ENCODE peak calls at places on chromosome 2, in five cellular contexts. B is stomach, Z is PC-3, S is sigmoid colon, J is lower lobe of right lung. F is an unnamed sample. For H3K4me1, the result is how much of the 10 kb centered on the place peaks cover.

GRCh38 chr2:99488587-99488998 is 1.2 kb downstream of the REV1 start:
- DNase-seq in B (no peak), Z (peak), S (no peak), J (no peak), F (no peak)

GRCh38 chr2:148917431-148917830 is 42.4 kb downstream of the KIF5C start:
- DNase-seq in B (no peak), Z (no peak), S (no peak), J (no peak), F (no peak)

GRCh38 chr2:80086831-80087230 is 217.7 kb downstream of the LRRTM1 start:
- DNase-seq in B (no peak), Z (no peak), S (no peak), J (no peak), F (no peak)

GRCh38 chr2:21099281-21099907 is 24.4 kb upstream of the TDRD15 start:
- DNase-seq in B (no peak), Z (no peak), S (no peak), J (no peak), F (no peak)

GRCh38 chr2:235493402-235493774 is 455 bp upstream of the AGAP1 start:
- DNase-seq in B (no peak), Z (no peak), S (peak), J (peak), F (no peak)

GRCh38 chr2:232316382-232317190 is 62.0 kb upstream of the ALPP start:
- DNase-seq in B (no peak), Z (no peak), S (peak), J (no peak), F (no peak)

GRCh38 chr2:86562485-86562890 is 755 bp downstream of the CHMP3 start:
- DNase-seq in B (no peak), Z (no peak), S (no peak), J (no peak), F (no peak)

GRCh38 chr2:9318461-9319337 is 104.6 kb downstream of the ITGB1BP1 start:
- DNase-seq in B (peak), Z (no peak), S (peak), J (no peak), F (peak)

GRCh38 chr2:152395132-152396024 is 60.4 kb downstream of the FMNL2 start:
- DNase-seq in B (no peak), Z (no peak), S (no peak), J (no peak), F (no peak)

GRCh38 chr2:241659150-241659739 is 21.8 kb downstream of the ATG4B start:
- DNase-seq in B (peak), Z (peak), S (peak), J (no peak), F (peak)

GRCh38 chr2:64018715-64019082 is 529 bp downstream of the VPS54 start:
- DNase-seq in B (no peak), Z (peak), S (peak), J (peak), F (no peak)

GRCh38 chr2:67209107-67209506 is 188.0 kb upstream of the ETAA1 start:
- DNase-seq in B (no peak), Z (no peak), S (no peak), J (no peak), F (no peak)

GRCh38 chr2:200414367-200414766 is 95.5 kb downstream of the KCTD18 start:
- DNase-seq in B (no peak), Z (no peak), S (no peak), J (no peak), F (no peak)

GRCh38 chr2:38698604-38699003 is 32.7 kb downstream of the GALM start:
- DNase-seq in B (no peak), Z (no peak), S (no peak), J (no peak), F (no peak)

GRCh38 chr2:29480423-29480822 is 365.2 kb downstream of the CLIP4 start:
- DNase-seq in B (no peak), Z (no peak), S (no peak), J (peak), F (no peak)

GRCh38 chr2:223762853-223763252 is 74.5 kb downstream of the AP1S3 start:
- DNase-seq in B (no peak), Z (no peak), S (no peak), J (no peak), F (no peak)

GRCh38 chr2:126656311-126657145 is 570 bp downstream of the GYPC start:
- DNase-seq in B (no peak), Z (no peak), S (no peak), J (peak), F (peak)

GRCh38 chr2:88709117-88709739 is 17.8 kb downstream of the RPIA start:
- DNase-seq in B (no peak), Z (peak), S (no peak), J (no peak), F (no peak)

GRCh38 chr2:240739797-240740196 is 48.1 kb downstream of the AQP12A start:
- DNase-seq in B (no peak), Z (peak), S (no peak), J (no peak), F (no peak)

GRCh38 chr2:18402-19271 is 27.7 kb downstream of the FAM110C start:
- DNase-seq in B (no peak), Z (no peak), S (no peak), J (no peak), F (no peak)

GRCh38 chr2:226802573-226802972 is 3.0 kb upstream of the IRS1 start:
- DNase-seq in B (no peak), Z (peak), S (no peak), J (no peak), F (no peak)

GRCh38 chr2:157911646-157912217 is 35.6 kb upstream of the ACVR1 start:
- DNase-seq in B (no peak), Z (no peak), S (no peak), J (no peak), F (no peak)

GRCh38 chr2:41782306-41783158 is 265.3 kb upstream of the PKDCC start:
- DNase-seq in B (no peak), Z (peak), S (no peak), J (no peak), F (no peak)

DNA sequence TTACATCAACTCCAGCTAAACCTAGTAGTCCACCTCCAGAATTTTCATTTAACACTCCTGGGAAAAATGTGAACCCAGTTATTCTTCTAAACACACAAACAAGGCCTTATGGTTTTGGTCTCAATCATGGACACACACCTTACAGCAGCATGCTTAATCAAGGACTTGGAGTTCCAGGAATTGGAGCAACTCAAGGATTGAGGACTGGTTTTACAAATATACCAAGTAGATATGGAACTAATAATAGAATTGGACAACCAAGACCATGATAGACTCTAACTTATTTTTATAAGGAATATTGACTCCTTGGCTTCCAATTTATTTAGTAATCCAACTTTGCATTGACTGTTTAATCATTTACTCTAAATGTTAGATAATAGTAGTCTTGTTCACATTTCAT is 44.2 kb downstream of the NLRC4 start:
- DNase-seq in B (no peak), Z (no peak), S (no peak), J (no peak), F (no peak)
- TF ChIP-seq CTCF in B (no peak), Z (no peak), S (no peak), J (no peak), F (no peak)

GRCh38 chr2:236969075-236969474 is 116.6 kb upstream of the COPS8 start:
- DNase-seq in B (peak), Z (no peak), S (no peak), J (no peak), F (no peak)
- H3K4me1 ChIP-seq in B (under half), Z (under half), S (under half), J (under half), F (under half)

GRCh38 chr2:57372237-57372962 is 674.2 kb upstream of the VRK2 start:
- DNase-seq in B (no peak), Z (no peak), S (no peak), J (no peak), F (no peak)

GRCh38 chr2:57371186-57371585 is 675.4 kb upstream of the VRK2 start:
- DNase-seq in B (no peak), Z (no peak), S (no peak), J (no peak), F (no peak)

GRCh38 chr2:57373530-57373929 is 673.1 kb upstream of the VRK2 start:
- DNase-seq in B (no peak), Z (peak), S (no peak), J (no peak), F (no peak)

GRCh38 chr2:57376985-57377384 is 669.6 kb upstream of the VRK2 start:
- DNase-seq in B (no peak), Z (peak), S (no peak), J (no peak), F (no peak)
- TF ChIP-seq CTCF in B (no peak), Z (peak), S (no peak), J (no peak), F (no peak)

DNA sequence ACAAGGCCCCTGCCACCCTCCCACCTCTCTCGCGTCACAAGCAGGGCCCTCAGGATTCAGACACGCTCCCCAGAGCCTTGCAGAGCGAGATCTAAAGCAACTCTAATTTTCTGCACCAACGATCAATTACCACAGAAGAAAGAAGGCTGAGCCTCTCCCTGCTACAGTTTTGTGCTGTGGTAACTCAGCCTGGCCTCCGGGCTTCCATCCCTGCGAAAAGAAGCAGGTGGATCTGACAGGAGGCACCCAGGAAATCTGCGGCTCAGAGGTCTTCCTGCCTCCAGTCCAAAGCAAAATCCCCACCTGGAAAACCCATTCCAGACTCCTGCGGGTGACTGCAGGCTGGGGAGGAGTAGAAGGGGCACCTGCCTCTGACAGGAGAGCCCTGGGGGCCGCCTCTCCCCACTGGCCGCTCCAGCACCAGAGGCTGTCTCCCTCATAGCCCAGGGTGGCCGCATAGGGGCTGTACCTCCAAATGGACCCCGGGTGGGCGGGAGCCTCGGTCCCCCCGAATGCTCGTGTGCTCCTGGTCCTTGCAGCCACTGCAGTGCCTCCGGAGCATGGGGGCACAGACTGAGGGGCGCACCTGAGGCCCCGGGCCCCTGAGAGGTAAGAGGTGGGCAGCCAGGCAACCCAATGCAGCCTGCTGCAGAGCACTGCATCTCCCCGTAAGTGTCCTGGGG is 31.0 kb downstream of the PXDN start:
- DNase-seq in B (no peak), Z (no peak), S (peak), J (no peak), F (no peak)
- H3K4me1 ChIP-seq in B (under half), Z (under half), S (half or more), J (under half), F (under half)

GRCh38 chr2:150327546-150328495 is 159.6 kb downstream of the RND3 start:
- DNase-seq in B (no peak), Z (no peak), S (no peak), J (no peak), F (no peak)
- TF ChIP-seq CTCF in B (no peak), Z (no peak), S (no peak), J (no peak), F (no peak)

F was measured in tibial nerve.